ENCODE peak calls at places on chromosomes 7 and 10, in seven cellular contexts. J is GOT3; Y is stimulated activated naive CD4-positive, alpha-beta T cell; C is stimulated activated CD4-positive, alpha-beta T cell treated with anti-CD3 and anti-CD28 coated beads, Interleukin-4, amount 100 ng/mL, for 24 hours; M is left kidney; V is NCI-H2081; W is stimulated activated CD8-positive, alpha-beta memory T cell treated with anti-CD3 and anti-CD28 coated beads, Interleukin-7, amount 100 ng/mL, for 4 hours. E is an unnamed sample.

GRCh38 chr7:82163586-82163985 is 280.0 kb downstream of the CACNA2D1 start:
- DNase-seq in J (no peak), Y (no peak), C (no peak), M (no peak), V (peak), W (no peak), E (no peak)

GRCh38 chr10:4549254-4549653 is 276.8 kb upstream of the AKR1E2 start:
- DNase-seq in J (no peak), Y (no peak), C (no peak), M (no peak), V (no peak), W (no peak), E (no peak)

GRCh38 chr10:3068968-3069737 is 1.8 kb downstream of the PFKP start:
- DNase-seq in J (no peak), Y (no peak), C (peak), M (peak), V (peak), W (peak), E (no peak)

GRCh38 chr10:122468923-122469781 is 7.8 kb downstream of the HTRA1 start:
- DNase-seq in J (peak), Y (no peak), C (no peak), M (no peak), V (no peak), W (no peak), E (no peak)

GRCh38 chr10:119541046-119541445 is 1.5 kb downstream of the RGS10 start:
- DNase-seq in J (no peak), Y (no peak), C (peak), M (no peak), V (no peak), W (no peak), E (no peak)

GRCh38 chr10:47217123-47217522 is 82.9 kb upstream of the GDF10 start:
- DNase-seq in J (no peak), Y (no peak), C (no peak), M (no peak), V (no peak), W (no peak), E (no peak)

GRCh38 chr10:47175181-47176080 is 124.6 kb upstream of the GDF10 start:
- DNase-seq in J (no peak), Y (no peak), C (no peak), M (peak), V (no peak), W (no peak), E (no peak)

GRCh38 chr7:107388604-107389003 is 81.3 kb upstream of the GPR22 start:
- DNase-seq in J (no peak), Y (no peak), C (no peak), M (no peak), V (no peak), W (no peak), E (no peak)

GRCh38 chr7:80097756-80098155 is 36.9 kb upstream of the GNAI1 start:
- DNase-seq in J (no peak), Y (no peak), C (no peak), M (no peak), V (no peak), W (no peak), E (no peak)

E was measured in ascending aorta.